ENCODE peak calls at places on chromosome 10, in five cellular contexts. I, Y, D, T and A are unnamed samples.

GRCh38 chr10:124063736-124064135 is 29.7 kb downstream of the CHST15 start:
- DNase-seq in I (peak), Y (no peak), D (no peak), T (no peak), A (no peak)

GRCh38 chr10:79399242-79399831 is 46.1 kb downstream of the ZCCHC24 start:
- DNase-seq in I (no peak), Y (peak), D (peak), T (peak), A (peak)

GRCh38 chr10:76311752-76312699 is 880.6 kb downstream of the LRMDA start:
- DNase-seq in I (peak), Y (no peak), D (no peak), T (peak), A (no peak)

GRCh38 chr10:29266641-29267040 is 22.2 kb upstream of the LYZL1 start:
- DNase-seq in I (no peak), Y (no peak), D (peak), T (peak), A (no peak)

GRCh38 chr10:125024496-125025234 is 82.7 kb downstream of the ZRANB1 start:
- DNase-seq in I (no peak), Y (peak), D (no peak), T (no peak), A (no peak)

GRCh38 chr10:89861584-89862287 is 160.3 kb downstream of the KIF20B start:
- DNase-seq in I (no peak), Y (no peak), D (no peak), T (peak), A (no peak)

GRCh38 chr10:103445767-103446567 is 6.2 kb downstream of the CALHM2 start:
- DNase-seq in I (no peak), Y (peak), D (no peak), T (peak), A (no peak)

GRCh38 chr10:125257521-125258105 is 97.2 kb upstream of the CTBP2 start:
- DNase-seq in I (no peak), Y (no peak), D (no peak), T (no peak), A (no peak)

GRCh38 chr10:110414563-110415309 is 83.0 kb upstream of the DUSP5 start:
- DNase-seq in I (peak), Y (no peak), D (no peak), T (no peak), A (no peak)

GRCh38 chr10:46558411-46559185 is 2.1 kb upstream of the GPRIN2 start:
- DNase-seq in I (no peak), Y (peak), D (peak), T (no peak), A (no peak)